ENCODE peak calls at places on chromosomes 4 and X, in six cellular contexts. L is COR-L47, E is nucleus accumbens, Z is SHP77 treated with DMSO at 0.1 percent for 48 hours, U is hepatocyte, I is NCI-H460. V is an unnamed sample.

GRCh38 chr4:100494166-100494565 is 23.7 kb downstream of the EMCN start:
- DNase-seq in Z (no peak), I (no peak), U (no peak), E (no peak), L (no peak), V (no peak)

GRCh38 chrX:64975491-64975890 is 759 bp downstream of the ZC4H2 start:
- DNase-seq in Z (no peak), L (no peak), E (peak), U (peak), I (no peak), V (no peak)

GRCh38 chr4:77156533-77156911 is 485 bp upstream of the CCNG2 start:
- DNase-seq in U (peak), E (peak), L (peak), I (peak), Z (peak), V (no peak)

GRCh38 chr4:10207116-10207515 is 90.5 kb upstream of the WDR1 start:
- DNase-seq in E (no peak), Z (no peak), U (no peak), L (no peak), I (no peak), V (no peak)

GRCh38 chrX:120790118-120790517 is 85.5 kb downstream of the CT47B1 start:
- DNase-seq in U (peak), Z (peak), L (peak), E (no peak), I (peak), V (no peak)

GRCh38 chrX:111164728-111165127 is 68.7 kb downstream of the PAK3 start:
- DNase-seq in I (no peak), E (no peak), U (peak), L (no peak), Z (no peak), V (no peak)

GRCh38 chrX:117992324-117992723 is 124.3 kb downstream of the KLHL13 start:
- DNase-seq in E (no peak), L (no peak), I (no peak), U (no peak), Z (no peak), V (no peak)

GRCh38 chr4:19486400-19486799 is 765.3 kb upstream of the SLIT2 start:
- DNase-seq in L (peak), I (no peak), Z (no peak), U (no peak), E (no peak), V (no peak)

GRCh38 chr4:40199999-40200880 is 3.4 kb downstream of the RHOH start:
- DNase-seq in I (peak), Z (no peak), E (no peak), U (no peak), L (no peak), V (no peak)

GRCh38 chr4:175614880-175615279 is 197.2 kb downstream of the GPM6A start:
- DNase-seq in U (no peak), L (peak), I (no peak), E (no peak), Z (no peak), V (no peak)

GRCh38 chr4:3677671-3678070 is 88.5 kb upstream of the ADRA2C start:
- DNase-seq in U (no peak), E (no peak), I (no peak), L (no peak), Z (no peak), V (no peak)

GRCh38 chr4:89303177-89303576 is 4.4 kb downstream of the GPRIN3 start:
- DNase-seq in L (no peak), Z (peak), I (peak), U (no peak), E (no peak), V (no peak)

GRCh38 chrX:9475984-9476383 is 11.1 kb downstream of the TBL1X start:
- DNase-seq in Z (no peak), E (no peak), U (no peak), I (no peak), L (no peak), V (no peak)

GRCh38 chr4:124423160-124423559 is 289.4 kb downstream of the ANKRD50 start:
- DNase-seq in Z (no peak), L (no peak), U (peak), E (no peak), I (no peak), V (no peak)

GRCh38 chr4:17771284-17771908 is 10.0 kb downstream of the FAM184B start:
- DNase-seq in L (no peak), Z (peak), U (no peak), E (no peak), I (no peak), V (no peak)

GRCh38 chr4:177726111-177726510 is 283.9 kb upstream of the AGA start:
- DNase-seq in I (no peak), L (no peak), Z (no peak), E (no peak), U (no peak), V (no peak)

GRCh38 chrX:24153796-24154189 is 4.3 kb downstream of the ZFX start:
- DNase-seq in Z (no peak), L (no peak), E (no peak), U (no peak), I (no peak), V (no peak)

GRCh38 chr4:56531823-56532222 is 26.2 kb downstream of the ARL9 start:
- DNase-seq in U (no peak), L (no peak), Z (no peak), E (no peak), I (no peak), V (no peak)

GRCh38 chr4:152356428-152357034 is 179.4 kb downstream of the FBXW7 start:
- DNase-seq in U (no peak), Z (no peak), E (no peak), L (no peak), I (no peak), V (no peak)

GRCh38 chr4:178556796-178557195 is 1114.6 kb upstream of the AGA start:
- DNase-seq in L (no peak), I (no peak), E (no peak), U (no peak), Z (no peak), V (no peak)

GRCh38 chrX:106891762-106892161 is 11.4 kb downstream of the RIPPLY1 start:
- DNase-seq in U (no peak), I (no peak), Z (no peak), L (no peak), E (no peak), V (no peak)

GRCh38 chrX:29813174-29813573 is 402.2 kb upstream of the MAGEB2 start:
- DNase-seq in L (no peak), E (no peak), U (no peak), Z (no peak), I (no peak), V (no peak)

GRCh38 chrX:21847342-21847741 is 7.9 kb downstream of the MBTPS2 start:
- DNase-seq in E (no peak), L (no peak), Z (no peak), I (no peak), U (no peak), V (no peak)